ENCODE peak calls at places on chromosomes 1 and 21, in six cellular contexts. K is left lung, J is hepatocyte, M is Panc1, D is A549, A is spleen. R is an unnamed sample.

GRCh38 chr1:85460555-85461088 is 4.3 kb downstream of the DDAH1 start:
- DNase-seq in K (no peak), J (peak), M (no peak), D (no peak), A (no peak), R (no peak)

GRCh38 chr1:95003433-95003738 is 69.4 kb downstream of the ALG14 start:
- DNase-seq in K (no peak), J (no peak), M (no peak), D (no peak), A (no peak), R (no peak)

GRCh38 chr1:32404956-32405355 is 10.7 kb upstream of the BSDC1 start:
- DNase-seq in K (no peak), J (no peak), M (no peak), D (no peak), A (no peak), R (no peak)

GRCh38 chr1:234206651-234207284 is 166.5 kb upstream of the COA6 start:
- DNase-seq in K (no peak), J (no peak), M (peak), D (peak), A (no peak), R (peak)

GRCh38 chr1:42956739-42957138 is 1.9 kb downstream of the SLC2A1 start:
- DNase-seq in K (no peak), J (no peak), M (no peak), D (no peak), A (no peak), R (no peak)

GRCh38 chr21:45316871-45317400 is 29.2 kb upstream of the POFUT2 start:
- DNase-seq in K (no peak), J (no peak), M (no peak), D (no peak), A (peak), R (no peak)

GRCh38 chr21:45308211-45309068 is 20.7 kb upstream of the POFUT2 start:
- DNase-seq in K (peak), J (peak), M (no peak), D (no peak), A (peak), R (no peak)

GRCh38 chr1:6490181-6491075 is 1.0 kb downstream of the PLEKHG5 start:
- DNase-seq in K (peak), J (peak), M (no peak), D (peak), A (peak), R (no peak)

GRCh38 chr1:10904396-10905358 is 107.8 kb upstream of the TARDBP start:
- DNase-seq in K (no peak), J (no peak), M (no peak), D (no peak), A (peak), R (no peak)

GRCh38 chr1:19361231-19362147 is 49.4 kb downstream of the SLC66A1 start:
- DNase-seq in K (no peak), J (no peak), M (no peak), D (no peak), A (no peak), R (no peak)

GRCh38 chr1:167294528-167294927 is 73.8 kb downstream of the POU2F1 start:
- DNase-seq in K (no peak), J (no peak), M (no peak), D (no peak), A (no peak), R (no peak)

GRCh38 chr1:226813671-226814591 is 56.5 kb upstream of the PSEN2 start:
- DNase-seq in K (no peak), J (peak), M (no peak), D (no peak), A (peak), R (no peak)

GRCh38 chr1:214440219-214440965 is 111.0 kb downstream of the PTPN14 start:
- DNase-seq in K (no peak), J (no peak), M (no peak), D (no peak), A (no peak), R (no peak)

GRCh38 chr1:56469640-56470371 is 109.6 kb downstream of the PLPP3 start:
- DNase-seq in K (no peak), J (no peak), M (no peak), D (no peak), A (no peak), R (no peak)

GRCh38 chr1:218351617-218352438 is 6.7 kb downstream of the TGFB2 start:
- DNase-seq in K (no peak), J (no peak), M (no peak), D (peak), A (peak), R (no peak)

GRCh38 chr1:236568285-236568894 is 35.9 kb downstream of the HEATR1 start:
- DNase-seq in K (no peak), J (no peak), M (no peak), D (no peak), A (no peak), R (no peak)

GRCh38 chr1:205248793-205249601 is 21.3 kb downstream of the TMCC2 start:
- DNase-seq in K (no peak), J (peak), M (no peak), D (no peak), A (peak), R (peak)

GRCh38 chr1:245225267-245225666 is 70.5 kb downstream of the KIF26B start:
- DNase-seq in K (no peak), J (peak), M (no peak), D (no peak), A (no peak), R (no peak)

GRCh38 chr1:12615916-12616708 is 1.9 kb downstream of the DHRS3 start:
- DNase-seq in K (peak), J (peak), M (no peak), D (peak), A (peak), R (no peak)

DNA sequence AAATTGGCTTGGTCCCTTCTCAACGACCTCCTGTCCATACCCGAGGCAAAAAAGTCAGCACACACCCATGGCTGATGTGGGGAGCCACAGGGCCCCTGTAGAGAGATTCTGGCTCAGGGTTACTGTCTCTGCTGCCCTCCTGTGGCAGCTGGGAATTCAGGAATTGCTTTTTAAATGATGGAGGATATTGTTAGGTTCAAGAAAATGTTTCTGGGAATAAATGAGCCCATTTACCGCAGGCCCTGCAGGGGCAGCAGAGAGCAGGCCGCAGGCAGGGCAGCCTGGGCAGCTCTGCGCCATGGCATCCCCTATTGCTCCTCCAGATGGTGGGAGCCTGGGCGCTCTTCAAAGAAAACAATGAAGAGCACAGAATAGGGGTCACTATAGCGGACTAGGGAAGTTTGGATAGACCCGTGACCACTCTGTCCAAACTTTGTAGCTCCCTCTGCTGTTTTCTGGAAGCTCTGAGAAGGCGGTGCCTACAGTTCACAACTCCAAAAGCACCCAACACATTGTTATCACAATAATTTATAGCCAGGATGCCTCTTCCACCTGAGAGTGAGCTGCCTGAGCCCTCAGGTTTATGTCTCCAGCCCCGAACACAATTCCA is 201.1 kb downstream of the BACH1 start:
- DNase-seq in K (no peak), J (no peak), M (no peak), D (peak), A (no peak), R (peak)
- TF ChIP-seq CTCF in K (peak), J (peak), M (peak), D (peak), A (no peak), R (peak)

DNA sequence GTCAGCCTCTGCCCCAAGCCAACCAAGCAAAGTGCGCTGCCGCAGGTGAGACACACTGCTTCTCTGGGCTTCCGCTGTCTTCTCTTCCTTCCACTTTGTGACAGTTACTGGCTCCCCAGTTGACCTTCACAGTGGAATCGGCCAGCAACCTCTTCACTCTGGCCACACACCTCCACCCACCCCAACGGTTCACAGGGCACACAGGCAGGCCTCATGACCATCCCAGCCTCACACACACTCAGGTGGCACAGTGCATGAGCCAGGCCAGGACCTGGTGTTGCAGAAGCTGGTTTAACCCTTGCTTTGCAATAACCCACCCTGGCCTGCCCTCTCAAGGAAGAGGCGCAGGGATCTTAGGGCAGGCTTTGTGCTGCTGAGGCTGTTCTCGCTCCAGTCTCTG is 69.2 kb downstream of the SSBP3 start:
- DNase-seq in K (no peak), J (no peak), M (no peak), D (no peak), A (no peak), R (no peak)
- H3K27ac ChIP-seq in K (no peak), J (peak), M (no peak), D (no peak), A (peak), R (no peak)

GRCh38 chr1:37845049-37845646 is 14.2 kb downstream of the MTF1 start:
- DNase-seq in K (no peak), J (no peak), M (no peak), D (no peak), A (no peak), R (no peak)
- TF ChIP-seq CTCF in K (no peak), J (no peak), M (no peak), D (no peak), A (no peak), R (no peak)

GRCh38 chr1:22832414-22832786 is 121.8 kb downstream of the EPHB2 start:
- DNase-seq in K (no peak), J (no peak), M (no peak), D (peak), A (peak), R (no peak)

GRCh38 chr1:22830131-22830566 is 119.5 kb downstream of the EPHB2 start:
- DNase-seq in K (no peak), J (no peak), M (no peak), D (no peak), A (peak), R (peak)

GRCh38 chr1:22830747-22831340 is 120.2 kb downstream of the EPHB2 start:
- DNase-seq in K (no peak), J (no peak), M (no peak), D (no peak), A (peak), R (no peak)

GRCh38 chr1:22833699-22834098 is 123.1 kb downstream of the EPHB2 start:
- DNase-seq in K (no peak), J (no peak), M (no peak), D (no peak), A (no peak), R (no peak)

GRCh38 chr1:22831729-22832413 is 121.2 kb downstream of the EPHB2 start:
- DNase-seq in K (no peak), J (peak), M (peak), D (peak), A (peak), R (no peak)
- H3K27ac ChIP-seq in K (peak), J (no peak), M (peak), D (peak), A (no peak), R (no peak)

GRCh38 chr1:54248966-54249365 is 49.0 kb downstream of the MRPL37 start:
- DNase-seq in K (peak), J (no peak), M (no peak), D (no peak), A (no peak), R (no peak)
- TF ChIP-seq CTCF in K (no peak), J (no peak), M (no peak), D (no peak), A (no peak), R (no peak)

GRCh38 chr1:31306278-31306677 is 9.4 kb downstream of the ZCCHC17 start:
- DNase-seq in K (no peak), J (peak), M (no peak), D (peak), A (no peak), R (no peak)
- H3K27ac ChIP-seq in K (no peak), J (peak), M (no peak), D (peak), A (no peak), R (no peak)

DNA sequence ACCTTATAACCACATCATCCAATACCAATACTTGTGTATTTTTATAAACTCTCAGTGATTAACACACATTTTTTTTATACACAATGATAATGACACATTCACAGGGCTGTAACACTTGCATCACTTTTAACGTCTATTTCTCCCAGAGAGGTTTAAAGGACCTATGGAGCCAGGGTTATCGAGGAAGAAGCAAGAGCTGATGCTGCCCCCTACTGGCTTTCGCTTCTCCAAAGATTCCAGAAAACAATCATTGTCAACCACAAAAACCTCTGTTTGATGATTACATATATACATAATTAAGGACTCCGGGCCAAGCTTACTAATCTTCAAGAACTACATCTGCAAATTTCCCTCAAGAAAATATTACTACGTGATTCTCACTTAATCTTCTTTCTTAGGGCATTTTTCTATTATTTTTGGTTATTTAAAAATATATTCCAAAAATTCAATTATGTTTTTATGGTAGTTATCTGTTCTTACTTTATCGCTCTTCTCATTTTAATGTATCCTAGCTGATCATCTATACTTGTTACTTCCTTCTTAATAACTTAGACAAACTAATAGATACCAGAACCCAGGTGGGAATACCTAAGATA is 214.5 kb downstream of the VAV3 start:
- DNase-seq in K (no peak), J (peak), M (peak), D (peak), A (no peak), R (peak)
- TF ChIP-seq CTCF in K (peak), J (peak), M (peak), D (peak), A (no peak), R (peak)

GRCh38 chr1:3279182-3279470 is 175.3 kb upstream of the ARHGEF16 start:
- DNase-seq in K (no peak), J (no peak), M (no peak), D (no peak), A (no peak), R (no peak)
- H3K27ac ChIP-seq in K (no peak), J (no peak), M (no peak), D (no peak), A (no peak), R (no peak)

GRCh38 chr1:63087966-63088365 is 234.4 kb upstream of the FOXD3 start:
- DNase-seq in K (no peak), J (peak), M (no peak), D (peak), A (no peak), R (no peak)
- TF ChIP-seq CTCF in K (no peak), J (peak), M (no peak), D (no peak), A (no peak), R (peak)

GRCh38 chr1:230071316-230071715 is 4.3 kb downstream of the GALNT2 start:
- DNase-seq in K (no peak), J (no peak), M (no peak), D (no peak), A (no peak), R (no peak)
- H3K27ac ChIP-seq in K (no peak), J (no peak), M (no peak), D (no peak), A (no peak), R (no peak)

R was measured in dorsolateral prefrontal cortex.